ENCODE peak calls at places on chromosomes 13 and 19, in ten cellular contexts. T is neural progenitor cell; I is GDM1; C is COR-L47; G is HEK293T; U is stimulated activated CD8-positive, alpha-beta memory T cell treated with anti-CD3 and anti-CD28 coated beads, Interleukin-4, amount 100 ng/mL, for 1 hour; J is heart right ventricle; S is cardiac fibroblast; A is NCI-H69; H is activated CD8-positive, alpha-beta memory T cell treated with anti-CD3 and anti-CD28 coated beads for 1 hour. N is an unnamed sample.

GRCh38 chr19:36245210-36246005 is 30.5 kb downstream of the ZNF146 start:
- DNase-seq in A (no peak), G (no peak), T (peak; percentile 87), H (no peak), I (no peak), C (no peak), S (no peak), J (no peak), U (no peak), N (no peak)

GRCh38 chr19:37654525-37654832 is 786 bp downstream of the ZFP30 start:
- DNase-seq in C (peak; percentile 23), A (peak; percentile 78), U (no peak), H (peak; percentile 2), I (no peak), G (no peak), T (peak; percentile 74), S (peak; percentile 34), J (no peak), N (no peak)

GRCh38 chr13:112900691-112901091 is 68.3 kb upstream of the MCF2L start:
- DNase-seq in J (no peak), H (no peak), C (no peak), U (no peak), G (no peak), A (no peak), T (peak; percentile 44), S (no peak), I (no peak), N (no peak)

GRCh38 chr19:19514215-19514633 is 1.1 kb downstream of the TSSK6 start:
- DNase-seq in G (no peak), U (no peak), I (no peak), A (no peak), S (peak; percentile 79), J (peak; percentile 93), H (no peak), T (no peak), C (no peak), N (no peak)

GRCh38 chr13:41212881-41213280 is 18.5 kb upstream of the KBTBD7 start:
- DNase-seq in U (no peak), H (no peak), T (no peak), A (no peak), C (no peak), I (no peak), G (no peak), S (no peak), J (no peak), N (no peak)

GRCh38 chr19:35901854-35902661 is at the start of gene HCST:
- DNase-seq in I (peak; percentile 80), T (no peak), J (no peak), A (no peak), H (no peak), G (no peak), S (no peak), C (no peak), U (no peak), N (no peak)

GRCh38 chr13:111114362-111115050 is 604 bp upstream of the ARHGEF7 start:
- DNase-seq in I (no peak), C (peak; percentile 35), H (no peak), U (no peak), T (peak; percentile 53), J (peak; percentile 60), A (peak; percentile 74), G (no peak), S (peak; percentile 15), N (no peak)

GRCh38 chr19:8310342-8311055 is 2.3 kb upstream of the CD320 start:
- DNase-seq in C (no peak), H (no peak), A (no peak), I (no peak), U (no peak), S (no peak), T (no peak), J (no peak), G (no peak), N (no peak)

GRCh38 chr19:31715249-31715944 is 366.2 kb upstream of the TSHZ3 start:
- DNase-seq in I (no peak), G (no peak), J (no peak), U (no peak), C (no peak), S (peak; percentile 45), T (no peak), A (no peak), H (no peak), N (no peak)

GRCh38 chr13:66689628-66690027 is 540.5 kb downstream of the PCDH9 start:
- DNase-seq in A (peak; percentile 81), T (peak; percentile 19), I (no peak), G (peak; percentile 58), J (no peak), H (no peak), U (no peak), S (peak; percentile 70), C (peak; percentile 59), N (no peak)

GRCh38 chr13:100483836-100484381 is 104.7 kb downstream of the GGACT start:
- DNase-seq in T (no peak), H (no peak), I (no peak), J (no peak), U (no peak), S (no peak), G (no peak), C (no peak), A (peak; percentile 47), N (no peak)

GRCh38 chr13:37132211-37132610 is 26.7 kb upstream of the CSNK1A1L start:
- DNase-seq in I (no peak), S (no peak), J (no peak), G (no peak), H (no peak), U (no peak), A (no peak), C (no peak), T (no peak), N (no peak)

GRCh38 chr13:20128459-20128927 is 32.4 kb downstream of the GJA3 start:
- DNase-seq in S (no peak), G (no peak), H (no peak), U (no peak), J (no peak), C (no peak), T (peak; percentile 51), I (no peak), A (no peak), N (no peak)

GRCh38 chr13:30744056-30744684 is 8.8 kb downstream of the ALOX5AP start:
- DNase-seq in U (peak; percentile 71), H (peak; percentile 64), T (no peak), S (no peak), G (no peak), C (no peak), A (no peak), J (no peak), I (peak; percentile 67), N (peak; percentile 45)

GRCh38 chr13:23953860-23954512 is 56.7 kb upstream of the C1QTNF9B start:
- DNase-seq in T (no peak), C (no peak), A (peak; percentile 61), I (no peak), J (no peak), S (no peak), H (no peak), G (no peak), U (no peak), N (no peak)

GRCh38 chr19:57075125-57075524 is 44.7 kb upstream of the USP29 start:
- DNase-seq in C (no peak), S (no peak), H (no peak), T (no peak), A (no peak), U (no peak), I (no peak), J (no peak), G (no peak), N (no peak)

GRCh38 chr19:52336976-52337375 is 933 bp downstream of the ZNF610 start:
- DNase-seq in A (peak; percentile 30), C (no peak), S (peak; percentile 6), J (no peak), I (no peak), H (no peak), T (peak; percentile 26), G (no peak), U (no peak), N (no peak)